ENCODE peak calls at places on chromosomes 1 and 21, in four cellular contexts. P is upper lobe of left lung, K is tibial artery, C is neural progenitor cell. I is an unnamed sample.

GRCh38 chr1:244958593-244958992 is 94.2 kb upstream of the HNRNPU start:
- DNase-seq in P (no peak), K (no peak), C (no peak), I (no peak)

GRCh38 chr1:146036241-146036989 is 14.9 kb upstream of the HJV start:
- DNase-seq in C (no peak), K (no peak), P (no peak), I (no peak)

GRCh38 chr1:160821627-160822026 is 25.7 kb downstream of the LY9 start:
- DNase-seq in P (no peak), C (no peak), K (no peak), I (no peak)

GRCh38 chr21:38833122-38833521 is 27.4 kb downstream of the ETS2 start:
- DNase-seq in P (no peak), K (no peak), C (no peak), I (no peak)

GRCh38 chr1:63779338-63779819 is 5.6 kb downstream of the ROR1 start:
- DNase-seq in K (no peak), C (no peak), P (no peak), I (no peak)

GRCh38 chr1:173113015-173113741 is 62.4 kb upstream of the TNFSF18 start:
- DNase-seq in P (no peak), K (no peak), C (no peak), I (no peak)

GRCh38 chr1:147612366-147612765 is 58.0 kb downstream of the ACP6 start:
- DNase-seq in K (no peak), P (no peak), C (no peak), I (peak)

GRCh38 chr1:235502601-235503332 is 1.5 kb downstream of the B3GALNT2 start:
- DNase-seq in P (no peak), C (no peak), K (no peak), I (no peak)

GRCh38 chr1:36134805-36135339 is 9.8 kb upstream of the COL8A2 start:
- DNase-seq in P (no peak), C (peak), K (peak), I (no peak)

GRCh38 chr1:29708818-29709710 is 472.7 kb downstream of the PTPRU start:
- DNase-seq in K (no peak), C (peak), P (no peak), I (no peak)

GRCh38 chr1:21278898-21279819 is 11.1 kb downstream of the ECE1 start:
- DNase-seq in P (no peak), C (peak), K (no peak), I (no peak)

GRCh38 chr1:115874929-115875328 is 34.0 kb upstream of the NHLH2 start:
- DNase-seq in P (no peak), C (no peak), K (no peak), I (no peak)

GRCh38 chr1:181081399-181081798 is 7.1 kb upstream of the IER5 start:
- DNase-seq in P (no peak), C (no peak), K (no peak), I (no peak)

GRCh38 chr1:43309626-43310025 is 8.8 kb downstream of the TIE1 start:
- DNase-seq in P (peak), K (no peak), C (no peak), I (no peak)

GRCh38 chr1:223770621-223771315 is 58.4 kb downstream of the CAPN2 start:
- DNase-seq in P (no peak), C (no peak), K (no peak), I (no peak)

GRCh38 chr1:109642610-109643009 is 13.3 kb upstream of the GSTM4 start:
- DNase-seq in P (no peak), C (no peak), K (peak), I (no peak)

GRCh38 chr1:64235133-64235532 is 31.7 kb downstream of the UBE2U start:
- DNase-seq in C (no peak), K (no peak), P (no peak), I (no peak)

GRCh38 chr1:52842643-52843310 is at the start of gene ZYG11A:
- DNase-seq in C (peak), K (no peak), P (peak), I (no peak)

GRCh38 chr1:170162385-170163226 is 16.8 kb downstream of the NTMT2 start:
- DNase-seq in C (peak), P (no peak), K (peak), I (no peak)

GRCh38 chr1:63935148-63935547 is 161.3 kb downstream of the ROR1 start:
- DNase-seq in C (no peak), K (no peak), P (no peak), I (peak)

GRCh38 chr1:30783244-30783915 is 25.8 kb upstream of the LAPTM5 start:
- DNase-seq in C (no peak), P (peak), K (peak), I (no peak)

DNA sequence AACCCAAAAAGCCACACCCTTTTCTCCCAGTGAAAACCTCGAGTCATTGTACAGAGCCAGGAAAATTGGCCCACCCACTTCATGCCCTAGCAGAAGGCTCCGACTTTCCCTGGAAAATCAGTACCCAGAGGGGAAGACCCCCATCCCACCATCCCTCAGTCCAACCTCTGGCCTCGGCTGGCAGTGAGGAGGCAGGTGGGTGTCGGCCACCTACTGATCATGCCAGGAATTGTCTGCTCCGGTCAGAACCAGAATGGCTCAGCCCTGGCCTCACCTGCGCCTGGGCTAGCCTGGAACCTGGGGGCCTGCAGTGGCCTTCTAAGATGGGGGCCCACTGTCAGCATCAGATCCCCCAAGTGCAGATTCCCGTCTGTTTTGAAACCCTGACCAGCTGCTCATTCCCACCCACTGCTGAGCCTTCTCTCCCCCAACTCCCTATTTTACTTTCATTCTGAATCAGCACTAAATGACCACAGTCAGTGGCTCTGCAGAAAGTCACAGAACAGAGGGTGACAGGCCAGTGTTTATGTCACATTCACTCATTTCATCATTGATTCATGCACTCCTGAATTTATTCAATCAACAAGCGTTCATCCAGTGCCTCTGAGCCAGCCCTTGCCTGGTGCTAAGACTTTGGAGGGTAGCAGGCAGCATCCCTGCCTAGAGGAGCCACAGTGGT is 3.0 kb upstream of the S100A9 start:
- DNase-seq in P (no peak), K (no peak), C (no peak), I (no peak)
- TF ChIP-seq CTCF in P (no peak), K (no peak), C (no peak), I (no peak)

GRCh38 chr1:54016343-54017282 is 1.4 kb downstream of the LDLRAD1 start:
- DNase-seq in K (no peak), C (no peak), P (no peak), I (peak)

GRCh38 chr1:54013393-54014008 is 4.5 kb downstream of the LDLRAD1 start:
- DNase-seq in C (no peak), K (peak), P (no peak), I (no peak)

GRCh38 chr1:54018635-54019034 is 649 bp upstream of the LDLRAD1 start:
- DNase-seq in P (no peak), C (no peak), K (no peak), I (no peak)

GRCh38 chr1:54014009-54014629 is 3.9 kb downstream of the LDLRAD1 start:
- DNase-seq in P (peak), K (peak), C (no peak), I (no peak)

DNA sequence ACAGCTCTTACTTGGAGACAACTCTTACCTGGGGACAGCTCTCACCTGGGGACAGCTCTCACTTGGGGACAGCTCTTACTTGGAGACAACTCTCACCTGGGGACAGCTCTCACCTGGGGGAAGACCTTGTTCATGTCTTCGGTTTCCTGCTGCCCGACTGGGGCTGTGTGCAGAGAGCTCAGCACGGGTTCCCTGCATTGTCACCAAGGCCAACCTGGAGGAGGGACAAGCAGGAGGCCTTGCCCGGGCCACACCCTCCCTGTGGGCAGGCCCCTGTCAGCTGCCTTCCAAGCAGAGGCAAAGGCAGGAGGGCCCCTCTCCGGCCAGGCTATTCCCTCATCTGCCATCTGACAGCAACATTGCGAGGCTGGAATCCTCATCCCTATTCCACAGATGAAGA is at the start of gene LDLRAD1:
- DNase-seq in K (no peak), C (no peak), P (peak), I (no peak)
- TF ChIP-seq CTCF in K (no peak), C (no peak), P (no peak), I (no peak)

DNA sequence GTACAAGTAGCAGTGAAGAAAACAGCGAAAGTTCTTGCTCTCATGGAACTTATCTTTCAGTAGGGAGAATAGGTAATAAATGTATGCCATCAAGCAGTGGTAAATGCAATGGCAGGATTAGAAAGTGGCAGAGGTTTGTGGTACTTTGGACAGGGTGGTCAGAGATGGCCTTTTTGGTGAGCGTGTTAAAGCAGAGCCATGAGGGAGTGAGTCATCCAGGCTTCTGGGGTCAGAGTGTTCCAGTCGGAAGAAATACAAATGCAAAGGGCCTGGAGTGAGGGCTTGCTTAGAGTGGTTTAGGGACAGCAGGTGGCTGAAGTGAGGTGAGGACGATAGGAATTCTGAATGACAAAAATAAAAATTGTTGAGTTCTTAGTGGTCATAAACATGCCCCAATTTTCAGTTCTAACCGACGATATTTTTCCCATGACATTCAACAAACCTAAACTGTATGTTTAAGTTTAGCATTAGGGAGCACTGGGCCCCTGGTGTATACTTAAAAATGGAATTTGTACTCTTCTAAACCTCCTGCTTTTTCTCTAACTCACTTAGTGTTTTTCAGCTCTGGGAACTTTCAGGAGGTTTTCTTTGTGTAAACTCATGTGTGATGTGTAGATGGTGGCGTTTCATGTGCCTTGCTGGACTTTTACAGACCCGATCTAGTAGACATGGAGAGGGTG is 78.2 kb downstream of the MACF1 start:
- DNase-seq in C (no peak), K (no peak), P (no peak), I (no peak)
- TF ChIP-seq CTCF in C (no peak), K (no peak), P (no peak), I (no peak)

GRCh38 chr1:177783052-177783451 is 186.8 kb downstream of the SEC16B start:
- DNase-seq in P (no peak), C (no peak), K (no peak), I (no peak)
- TF ChIP-seq CTCF in P (no peak), C (peak), K (no peak), I (peak)

GRCh38 chr1:229557913-229558414 is 543 bp downstream of the ABCB10 start:
- DNase-seq in P (peak), C (peak), K (peak), I (no peak)
- TF ChIP-seq CTCF in P (no peak), C (no peak), K (no peak), I (peak)

DNA sequence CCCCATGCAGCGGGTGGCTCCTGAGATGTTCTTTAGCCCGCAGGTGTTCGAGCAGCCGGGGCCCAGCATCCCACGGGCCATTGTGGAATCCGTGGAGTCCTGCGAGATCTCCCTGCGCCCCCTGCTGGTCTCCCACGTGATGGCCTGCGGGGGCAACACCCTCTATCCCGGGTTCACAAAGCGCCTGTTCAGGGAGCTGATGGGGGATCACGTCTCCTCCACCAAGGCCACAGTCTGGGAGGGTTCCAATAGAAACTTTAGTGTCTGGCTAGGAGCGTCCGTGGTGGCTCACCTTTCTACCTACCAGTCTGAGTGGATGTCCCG is 71.0 kb downstream of the ACTL8 start:
- DNase-seq in C (peak), P (peak), K (peak), I (no peak)
- TF ChIP-seq CTCF in C (peak), P (no peak), K (peak), I (peak)

I was measured in LNCaP clone FGC.